ENCODE peak calls at places on chromosomes 11 and 22, in four cellular contexts. I, N, L and X are unnamed samples. For H3K36me3, the result is how much of the 10 kb centered on the place peaks cover.

GRCh38 chr11:18277560-18278271 is 11.7 kb downstream of the SAA1 start:
- DNase-seq in I (no peak), N (no peak), L (no peak), X (no peak)

GRCh38 chr11:30244255-30244654 is 13.4 kb downstream of the FSHB start:
- DNase-seq in I (no peak), N (peak), L (no peak), X (no peak)

GRCh38 chr22:30928401-30928800 is 40.2 kb downstream of the MORC2 start:
- DNase-seq in I (no peak), N (no peak), L (no peak), X (no peak)

GRCh38 chr11:16981651-16982194 is 32.5 kb downstream of the PLEKHA7 start:
- DNase-seq in I (no peak), N (no peak), L (no peak), X (no peak)

GRCh38 chr11:42524534-42525227 is 787.1 kb upstream of the API5 start:
- DNase-seq in I (peak), N (peak), L (no peak), X (peak)

GRCh38 chr11:95589893-95590612 is 199.5 kb downstream of the FAM76B start:
- DNase-seq in I (no peak), N (no peak), L (no peak), X (no peak)

GRCh38 chr11:9615031-9615451 is 41.6 kb downstream of the WEE1 start:
- DNase-seq in I (no peak), N (no peak), L (no peak), X (peak)

GRCh38 chr11:95301497-95301896 is 70.5 kb upstream of the SESN3 start:
- DNase-seq in I (no peak), N (peak), L (no peak), X (peak)

GRCh38 chr11:20016526-20016925 is 143.7 kb downstream of the DBX1 start:
- DNase-seq in I (no peak), N (no peak), L (no peak), X (no peak)

GRCh38 chr11:112620621-112621394 is 340.4 kb upstream of the NCAM1 start:
- DNase-seq in I (no peak), N (peak), L (no peak), X (peak)

GRCh38 chr11:20497124-20497792 is 102.2 kb upstream of the SLC6A5 start:
- DNase-seq in I (no peak), N (no peak), L (no peak), X (no peak)

GRCh38 chr11:75339685-75340409 is 11.6 kb downstream of the ARRB1 start:
- DNase-seq in I (peak), N (no peak), L (no peak), X (no peak)

GRCh38 chr22:46105494-46106278 is 44.6 kb upstream of the PPARA start:
- DNase-seq in I (peak), N (no peak), L (no peak), X (no peak)

GRCh38 chr11:44004452-44004833 is 43.3 kb upstream of the ACCSL start:
- DNase-seq in I (no peak), N (no peak), L (no peak), X (no peak)

GRCh38 chr22:37492428-37493344 is 6.5 kb upstream of the MFNG start:
- DNase-seq in I (no peak), N (peak), L (peak), X (peak)

GRCh38 chr22:46201059-46201757 is 48.9 kb downstream of the CDPF1 start:
- DNase-seq in I (no peak), N (no peak), L (no peak), X (no peak)

DNA sequence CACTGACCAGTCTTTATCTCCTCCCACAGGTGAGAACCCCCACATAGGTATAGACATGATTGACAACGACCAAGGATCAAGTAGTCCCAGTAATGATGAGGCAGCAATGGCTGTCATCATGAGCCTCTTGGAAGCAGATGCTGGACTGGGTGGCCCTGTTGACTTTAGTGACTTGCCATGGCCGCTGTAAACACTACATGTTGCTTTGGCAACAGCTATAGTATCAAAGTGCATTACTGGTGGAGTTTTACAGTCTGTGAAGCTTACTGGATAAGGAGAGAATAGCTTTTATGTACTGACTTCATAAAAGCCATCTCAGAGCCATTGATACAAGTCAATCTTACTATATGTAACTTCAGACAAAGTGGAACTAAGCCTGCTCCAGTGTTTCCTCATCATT is 76.5 kb downstream of the BTBD10 start:
- DNase-seq in I (no peak), N (no peak), L (no peak), X (no peak)
- H3K36me3 ChIP-seq in I (half or more), N (under half), L (under half), X (under half)

DNA sequence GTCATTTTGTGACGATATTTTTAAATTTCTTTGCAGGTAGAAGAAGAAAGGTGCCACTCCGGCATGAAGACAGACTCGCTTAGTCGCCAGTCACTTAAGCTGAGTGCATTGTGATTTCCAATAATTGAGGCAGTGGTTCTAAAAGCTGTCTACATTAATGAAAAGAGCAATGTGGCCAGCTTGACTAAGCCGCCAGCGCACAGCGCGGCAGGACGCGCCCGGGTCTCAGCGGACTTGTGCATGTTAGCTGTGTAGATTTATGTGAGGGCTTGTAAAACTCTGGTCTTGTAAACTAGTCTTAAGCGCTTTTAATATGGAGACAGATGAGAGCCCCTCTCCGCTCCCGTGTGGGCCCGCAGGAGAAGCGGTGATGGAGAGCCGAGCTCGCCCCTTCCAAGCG is 5.6 kb downstream of the DGCR8 start:
- DNase-seq in I (no peak), N (no peak), L (no peak), X (no peak)
- H3K36me3 ChIP-seq in I (half or more), N (half or more), L (under half), X (half or more)

GRCh38 chr11:12528487-12528886 is 145.7 kb upstream of the TEAD1 start:
- DNase-seq in I (no peak), N (no peak), L (no peak), X (no peak)

GRCh38 chr11:12526789-12527188 is 147.4 kb upstream of the TEAD1 start:
- DNase-seq in I (no peak), N (peak), L (no peak), X (peak)

GRCh38 chr11:12524865-12525264 is 147.5 kb downstream of the PARVA start:
- DNase-seq in I (peak), N (no peak), L (no peak), X (no peak)

GRCh38 chr11:12523180-12523924 is 146.0 kb downstream of the PARVA start:
- DNase-seq in I (no peak), N (no peak), L (no peak), X (no peak)

DNA sequence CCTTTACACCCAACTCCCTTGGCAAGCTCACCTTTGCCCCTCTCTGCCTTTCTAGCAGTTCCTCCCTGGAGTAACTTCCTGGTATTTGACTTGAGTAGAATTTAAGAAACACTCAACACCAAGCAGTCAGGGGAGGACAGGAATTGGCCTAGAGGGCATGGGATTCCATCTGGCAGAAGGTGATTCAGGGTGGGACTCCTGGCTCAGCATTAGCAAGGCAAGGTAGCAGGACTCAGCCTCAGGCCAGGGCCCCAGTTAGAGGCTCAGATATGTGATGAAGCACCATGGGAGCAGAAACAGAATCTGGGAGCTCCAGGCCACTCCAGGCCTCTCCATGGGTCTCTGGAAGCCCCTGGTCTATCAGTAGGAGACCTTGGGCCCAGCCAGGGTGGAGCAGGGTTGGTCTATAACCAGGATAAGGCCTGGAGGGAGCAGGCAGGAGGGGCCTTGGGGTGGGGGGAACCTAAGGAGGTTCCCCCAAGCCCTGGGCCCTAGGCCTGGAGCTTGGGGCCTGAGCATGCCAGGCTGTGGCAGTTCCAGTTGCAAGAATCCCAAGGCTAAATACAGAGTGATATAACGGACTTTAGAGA is 148.2 kb downstream of the PARVA start:
- DNase-seq in I (no peak), N (no peak), L (no peak), X (no peak)
- H3K36me3 ChIP-seq in I (under half), N (under half), L (under half), X (under half)

DNA sequence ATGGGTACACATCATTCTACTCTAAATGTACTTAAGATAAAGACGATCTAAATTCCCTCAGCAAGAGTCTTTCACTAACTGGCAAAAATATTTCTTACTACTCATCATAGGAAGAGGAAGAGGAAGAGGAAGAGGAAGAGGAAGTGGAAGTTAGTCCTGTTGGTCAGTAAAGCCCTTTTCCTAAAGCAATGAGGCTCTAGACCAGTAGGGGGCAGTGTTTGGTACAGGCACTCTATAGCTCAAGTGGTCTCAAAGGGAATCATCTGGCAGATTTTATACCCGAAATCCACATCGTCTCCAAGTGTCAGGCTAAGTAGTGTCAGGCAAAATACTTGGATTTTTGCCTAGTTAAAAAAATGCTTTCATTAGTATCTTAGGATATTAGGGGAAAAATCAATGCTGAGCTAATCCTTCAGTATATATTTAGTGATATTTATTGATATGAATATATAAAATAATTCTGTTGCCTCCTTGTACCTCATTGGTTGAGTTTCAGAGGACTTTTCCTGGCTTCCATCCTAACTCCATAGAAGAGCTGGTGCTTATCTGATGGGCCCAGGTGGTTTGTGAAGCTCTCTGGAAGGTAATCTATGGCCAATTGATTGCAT is 7.7 kb downstream of the BLID start:
- DNase-seq in I (no peak), N (peak), L (no peak), X (peak)
- H3K36me3 ChIP-seq in I (under half), N (half or more), L (under half), X (half or more)

GRCh38 chr11:65968600-65969482 is 7.3 kb downstream of the SART1 start:
- DNase-seq in I (no peak), N (peak), L (no peak), X (no peak)
- H3K36me3 ChIP-seq in I (half or more), N (half or more), L (under half), X (half or more)

GRCh38 chr11:116774661-116775060 is 1.9 kb upstream of the BUD13 start:
- DNase-seq in I (no peak), N (no peak), L (no peak), X (no peak)

GRCh38 chr11:116775975-116776374 is 3.2 kb upstream of the BUD13 start:
- DNase-seq in I (no peak), N (no peak), L (no peak), X (no peak)

GRCh38 chr11:116778556-116778955 is 5.8 kb upstream of the BUD13 start:
- DNase-seq in I (no peak), N (no peak), L (no peak), X (no peak)

GRCh38 chr11:116777056-116777455 is 4.3 kb upstream of the BUD13 start:
- DNase-seq in I (no peak), N (no peak), L (no peak), X (no peak)

DNA sequence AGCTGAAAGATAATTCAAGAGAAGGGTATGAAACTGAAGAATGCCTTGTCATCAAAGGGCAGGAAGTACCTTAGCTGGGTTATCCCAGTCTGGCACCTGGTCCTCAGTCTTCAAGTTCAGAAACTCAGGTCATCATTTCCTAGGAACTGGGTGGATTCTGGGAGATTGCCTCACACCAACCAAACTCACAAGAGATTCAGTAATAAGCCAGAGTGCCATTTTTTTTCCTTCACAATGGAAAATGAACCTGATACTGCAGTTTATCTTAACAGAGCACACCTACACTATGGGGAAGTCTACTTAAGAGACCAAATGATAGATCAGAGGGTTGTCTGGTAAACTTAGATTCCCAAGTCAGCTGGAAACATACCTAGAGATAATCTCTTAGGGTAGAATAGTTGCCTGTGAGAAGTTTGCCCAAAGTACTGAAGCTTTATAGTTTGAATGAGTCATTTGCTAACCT is 3.8 kb upstream of the BUD13 start:
- DNase-seq in I (no peak), N (no peak), L (no peak), X (no peak)
- H3K36me3 ChIP-seq in I (under half), N (half or more), L (under half), X (half or more)

GRCh38 chr22:19351604-19352003 is 60.1 kb upstream of the CLTCL1 start:
- DNase-seq in I (no peak), N (no peak), L (no peak), X (no peak)

GRCh38 chr22:19354201-19354600 is 62.7 kb upstream of the CLTCL1 start:
- DNase-seq in I (no peak), N (no peak), L (no peak), X (no peak)

GRCh38 chr22:19352217-19352616 is 60.7 kb upstream of the CLTCL1 start:
- DNase-seq in I (no peak), N (no peak), L (no peak), X (no peak)

GRCh38 chr22:19352766-19353165 is 61.2 kb upstream of the CLTCL1 start:
- DNase-seq in I (no peak), N (no peak), L (no peak), X (no peak)

DNA sequence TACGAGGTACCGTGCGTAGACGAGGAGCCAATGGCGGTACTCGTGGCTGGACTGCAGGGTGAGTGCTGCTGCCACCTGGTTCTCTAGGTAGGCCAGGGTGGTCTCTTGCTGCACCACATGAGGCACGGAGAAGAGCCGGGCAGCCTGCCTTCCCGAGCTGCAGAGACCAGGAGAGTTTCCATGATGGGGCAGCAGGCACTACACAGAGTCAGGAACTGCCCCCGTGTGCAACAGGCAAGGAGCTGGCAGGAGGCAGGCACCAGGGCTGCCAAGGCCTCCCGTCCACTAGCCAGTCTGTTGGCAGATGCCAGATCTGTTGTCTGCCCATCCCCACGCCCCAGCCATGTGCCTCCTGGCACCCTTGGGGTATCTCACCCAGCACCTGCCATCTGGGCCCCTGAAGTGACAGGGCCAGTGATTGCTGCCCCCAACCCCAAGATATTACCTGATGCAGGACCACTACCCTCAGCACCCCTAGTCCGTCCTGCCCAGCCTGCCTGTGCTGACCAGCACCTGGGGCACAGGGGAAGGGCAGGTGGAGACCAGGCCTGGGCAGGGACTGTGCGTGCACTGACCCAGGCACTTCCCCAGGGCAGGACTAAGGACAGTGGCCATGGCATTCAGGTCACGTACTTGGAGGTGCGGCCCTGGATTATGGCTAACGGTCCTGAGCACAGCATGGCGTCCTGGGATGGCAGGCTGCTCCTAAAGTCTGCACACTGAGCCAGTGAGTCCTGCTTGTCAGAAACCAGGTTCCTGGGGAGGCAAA is 62.0 kb upstream of the CLTCL1 start:
- DNase-seq in I (no peak), N (no peak), L (no peak), X (no peak)
- H3K36me3 ChIP-seq in I (half or more), N (under half), L (under half), X (half or more)

DNA sequence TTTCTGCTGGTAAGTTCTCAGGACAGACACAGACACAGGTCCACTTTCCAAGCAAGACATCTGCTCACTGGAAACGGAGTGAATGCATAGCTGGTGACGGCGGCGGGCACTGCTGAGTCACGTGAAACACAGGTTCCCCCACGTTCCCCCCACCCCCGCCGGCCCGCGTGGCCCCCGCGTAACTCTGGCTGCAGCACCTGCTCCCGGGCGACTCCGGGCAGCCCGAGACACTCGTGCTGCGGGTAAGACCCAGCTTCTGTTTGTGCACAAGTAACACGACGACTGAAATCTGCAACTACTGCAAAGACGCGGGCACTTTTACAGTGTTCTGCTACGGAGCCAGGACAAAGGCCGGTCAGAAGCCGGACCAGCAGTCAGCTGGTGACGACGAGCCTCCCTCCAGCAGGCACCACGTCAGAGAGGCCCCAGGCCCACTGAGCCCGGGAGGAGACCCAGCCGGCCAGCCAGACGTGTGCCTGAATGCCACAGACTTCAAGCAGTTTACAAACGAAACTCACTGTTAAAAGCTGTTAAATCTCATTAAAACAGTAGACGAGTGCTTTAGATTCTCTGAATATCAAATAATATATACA is 12.9 kb upstream of the ARFGAP3 start:
- DNase-seq in I (no peak), N (no peak), L (no peak), X (no peak)
- H3K36me3 ChIP-seq in I (under half), N (under half), L (under half), X (under half)